ENCODE peak calls at places on chromosome 22, in seven cellular contexts. One of them, this sample, is unnamed. For H3K9me3, the result is how much of the 10 kb centered on the place peaks cover.

GRCh38 chr22:23113067-23113846 is 28.5 kb downstream of the RSPH14 start:
- DNase-seq in MM.1S: no peak
- DNase-seq in neural progenitor cell: no peak
- DNase-seq in PC-3: no peak
- DNase-seq in esophagus squamous epithelium: no peak
- DNase-seq in mesenchymal stem cell: peak
- DNase-seq in OCI-LY7: peak
- DNase-seq in this sample: peak

GRCh38 chr22:31486951-31487350 is 2.7 kb downstream of the EIF4ENIF1 start:
- DNase-seq in mesenchymal stem cell: no peak
- DNase-seq in OCI-LY7: no peak
- DNase-seq in PC-3: no peak
- DNase-seq in MM.1S: no peak
- DNase-seq in esophagus squamous epithelium: no peak
- DNase-seq in neural progenitor cell: no peak
- DNase-seq in this sample: no peak

GRCh38 chr22:18028817-18029527 is 4.6 kb upstream of the MICAL3 start:
- DNase-seq in PC-3: peak
- DNase-seq in MM.1S: peak
- DNase-seq in neural progenitor cell: no peak
- DNase-seq in mesenchymal stem cell: no peak
- DNase-seq in OCI-LY7: peak
- DNase-seq in esophagus squamous epithelium: no peak
- DNase-seq in this sample: no peak

GRCh38 chr22:19277785-19278184 is 13.7 kb downstream of the CLTCL1 start:
- DNase-seq in esophagus squamous epithelium: no peak
- DNase-seq in PC-3: no peak
- DNase-seq in mesenchymal stem cell: no peak
- DNase-seq in OCI-LY7: no peak
- DNase-seq in MM.1S: no peak
- DNase-seq in neural progenitor cell: no peak
- DNase-seq in this sample: no peak

GRCh38 chr22:40385041-40385782 is 14.8 kb downstream of the SGSM3 start:
- DNase-seq in esophagus squamous epithelium: no peak
- DNase-seq in mesenchymal stem cell: no peak
- DNase-seq in OCI-LY7: peak
- DNase-seq in PC-3: no peak
- DNase-seq in neural progenitor cell: no peak
- DNase-seq in MM.1S: peak
- DNase-seq in this sample: no peak

GRCh38 chr22:24406322-24407277 is 20.8 kb upstream of the ADORA2A start:
- DNase-seq in PC-3: no peak
- DNase-seq in mesenchymal stem cell: no peak
- DNase-seq in MM.1S: no peak
- DNase-seq in neural progenitor cell: no peak
- DNase-seq in OCI-LY7: no peak
- DNase-seq in esophagus squamous epithelium: no peak
- DNase-seq in this sample: no peak

GRCh38 chr22:32206774-32207758 is 2.2 kb upstream of the RFPL2 start:
- DNase-seq in neural progenitor cell: peak
- DNase-seq in esophagus squamous epithelium: no peak
- DNase-seq in PC-3: peak
- DNase-seq in MM.1S: peak
- DNase-seq in OCI-LY7: peak
- DNase-seq in mesenchymal stem cell: peak
- DNase-seq in this sample: peak

GRCh38 chr22:32044913-32045312 is 1.9 kb downstream of the SLC5A1 start:
- DNase-seq in MM.1S: no peak
- DNase-seq in neural progenitor cell: no peak
- DNase-seq in PC-3: peak
- DNase-seq in esophagus squamous epithelium: no peak
- DNase-seq in mesenchymal stem cell: no peak
- DNase-seq in OCI-LY7: no peak
- DNase-seq in this sample: no peak

GRCh38 chr22:39463931-39464390 is 7.1 kb downstream of the MGAT3 start:
- DNase-seq in MM.1S: no peak
- DNase-seq in esophagus squamous epithelium: no peak
- DNase-seq in OCI-LY7: no peak
- DNase-seq in mesenchymal stem cell: no peak
- DNase-seq in neural progenitor cell: no peak
- DNase-seq in PC-3: no peak
- DNase-seq in this sample: no peak

GRCh38 chr22:16776088-16776487 is 49.1 kb downstream of the XKR3 start:
- DNase-seq in OCI-LY7: no peak
- DNase-seq in MM.1S: no peak
- DNase-seq in esophagus squamous epithelium: no peak
- DNase-seq in PC-3: no peak
- DNase-seq in mesenchymal stem cell: no peak
- DNase-seq in neural progenitor cell: no peak
- DNase-seq in this sample: no peak

GRCh38 chr22:43182726-43183125 is 4.2 kb downstream of the TTLL12 start:
- DNase-seq in mesenchymal stem cell: no peak
- DNase-seq in neural progenitor cell: no peak
- DNase-seq in esophagus squamous epithelium: no peak
- DNase-seq in MM.1S: no peak
- DNase-seq in OCI-LY7: no peak
- DNase-seq in PC-3: no peak
- DNase-seq in this sample: no peak

GRCh38 chr22:24506802-24507438 is 11.8 kb downstream of the UPB1 start:
- DNase-seq in neural progenitor cell: no peak
- DNase-seq in OCI-LY7: peak
- DNase-seq in PC-3: peak
- DNase-seq in MM.1S: no peak
- DNase-seq in mesenchymal stem cell: peak
- DNase-seq in esophagus squamous epithelium: no peak
- DNase-seq in this sample: peak

DNA sequence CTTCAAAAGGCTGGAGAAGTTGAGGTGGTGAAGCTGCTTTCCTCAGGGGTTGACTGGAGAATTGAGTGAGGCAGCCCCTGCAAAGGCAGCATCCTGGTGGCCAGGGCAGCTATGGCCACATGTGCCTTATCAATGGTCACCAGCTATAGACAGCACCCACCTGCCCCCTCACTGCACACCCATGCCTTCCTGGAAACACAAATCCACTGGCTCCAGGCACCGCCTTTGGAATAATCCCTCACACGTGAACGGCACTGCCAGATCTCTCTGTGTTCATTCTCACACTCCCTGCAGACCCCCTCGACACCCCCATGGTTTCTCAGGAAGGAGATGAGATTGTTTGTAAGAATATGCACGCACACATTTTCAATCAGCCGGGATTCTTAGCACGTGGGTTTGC is 1297.8 kb downstream of the TBC1D22A start:
- DNase-seq in MM.1S: no peak
- DNase-seq in PC-3: no peak
- DNase-seq in mesenchymal stem cell: no peak
- DNase-seq in neural progenitor cell: no peak
- DNase-seq in OCI-LY7: no peak
- DNase-seq in esophagus squamous epithelium: no peak
- DNase-seq in this sample: no peak
- H3K27ac ChIP-seq in MM.1S: no peak
- H3K27ac ChIP-seq in PC-3: no peak
- H3K27ac ChIP-seq in mesenchymal stem cell: no peak
- H3K27ac ChIP-seq in neural progenitor cell: no peak
- H3K27ac ChIP-seq in OCI-LY7: no peak
- H3K27ac ChIP-seq in esophagus squamous epithelium: no peak
- H3K27ac ChIP-seq in this sample: no peak

DNA sequence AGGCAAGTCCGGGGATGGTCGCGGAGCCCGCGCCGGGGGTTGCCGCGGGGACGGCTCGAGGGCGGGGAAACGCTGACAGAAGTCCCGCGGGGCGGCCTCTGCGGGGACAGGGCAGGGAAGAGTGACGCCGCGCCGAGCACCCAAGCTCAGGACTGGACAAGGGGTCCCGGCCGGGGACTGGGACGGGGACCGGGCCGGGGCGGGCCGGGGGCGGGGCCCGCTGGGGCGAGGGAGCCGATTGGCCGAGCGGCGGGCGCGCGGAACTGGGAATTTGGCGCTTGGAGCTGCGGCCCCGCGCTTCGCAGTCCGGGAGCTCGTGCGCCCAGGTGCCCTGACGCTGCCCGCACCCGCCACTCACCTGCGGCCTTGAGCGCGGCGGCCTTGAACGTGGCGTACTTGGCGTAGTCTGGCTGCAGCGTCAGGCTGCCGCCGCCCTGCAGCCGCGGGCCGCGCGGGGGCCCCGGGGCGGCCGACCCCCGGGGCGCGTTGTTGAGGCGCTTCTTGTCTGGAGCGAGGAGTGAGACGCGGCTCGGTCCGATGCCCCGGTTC is 4.8 kb downstream of the SHISA8 start:
- DNase-seq in mesenchymal stem cell: no peak
- DNase-seq in neural progenitor cell: peak
- DNase-seq in MM.1S: no peak
- DNase-seq in esophagus squamous epithelium: no peak
- DNase-seq in PC-3: no peak
- DNase-seq in OCI-LY7: no peak
- DNase-seq in this sample: no peak
- H3K4me3 ChIP-seq in mesenchymal stem cell: peak
- H3K4me3 ChIP-seq in neural progenitor cell: peak
- H3K4me3 ChIP-seq in MM.1S: no peak
- H3K4me3 ChIP-seq in esophagus squamous epithelium: peak
- H3K4me3 ChIP-seq in PC-3: peak
- H3K4me3 ChIP-seq in OCI-LY7: no peak
- H3K4me3 ChIP-seq in this sample: no peak

GRCh38 chr22:20464096-20464614 is 26.5 kb upstream of the SCARF2 start:
- DNase-seq in OCI-LY7: peak
- DNase-seq in mesenchymal stem cell: no peak
- DNase-seq in esophagus squamous epithelium: no peak
- DNase-seq in MM.1S: peak
- DNase-seq in neural progenitor cell: no peak
- DNase-seq in PC-3: no peak
- DNase-seq in this sample: no peak

GRCh38 chr22:20469110-20469855 is 26.3 kb downstream of the KLHL22 start:
- DNase-seq in neural progenitor cell: no peak
- DNase-seq in mesenchymal stem cell: no peak
- DNase-seq in esophagus squamous epithelium: no peak
- DNase-seq in PC-3: no peak
- DNase-seq in OCI-LY7: no peak
- DNase-seq in MM.1S: peak
- DNase-seq in this sample: no peak

GRCh38 chr22:20465759-20466077 is 28.1 kb upstream of the SCARF2 start:
- DNase-seq in OCI-LY7: no peak
- DNase-seq in esophagus squamous epithelium: no peak
- DNase-seq in neural progenitor cell: no peak
- DNase-seq in mesenchymal stem cell: no peak
- DNase-seq in PC-3: no peak
- DNase-seq in MM.1S: peak
- DNase-seq in this sample: no peak

GRCh38 chr22:20464912-20465758 is 27.5 kb upstream of the SCARF2 start:
- DNase-seq in neural progenitor cell: no peak
- DNase-seq in PC-3: no peak
- DNase-seq in esophagus squamous epithelium: no peak
- DNase-seq in OCI-LY7: no peak
- DNase-seq in mesenchymal stem cell: no peak
- DNase-seq in MM.1S: no peak
- DNase-seq in this sample: no peak

DNA sequence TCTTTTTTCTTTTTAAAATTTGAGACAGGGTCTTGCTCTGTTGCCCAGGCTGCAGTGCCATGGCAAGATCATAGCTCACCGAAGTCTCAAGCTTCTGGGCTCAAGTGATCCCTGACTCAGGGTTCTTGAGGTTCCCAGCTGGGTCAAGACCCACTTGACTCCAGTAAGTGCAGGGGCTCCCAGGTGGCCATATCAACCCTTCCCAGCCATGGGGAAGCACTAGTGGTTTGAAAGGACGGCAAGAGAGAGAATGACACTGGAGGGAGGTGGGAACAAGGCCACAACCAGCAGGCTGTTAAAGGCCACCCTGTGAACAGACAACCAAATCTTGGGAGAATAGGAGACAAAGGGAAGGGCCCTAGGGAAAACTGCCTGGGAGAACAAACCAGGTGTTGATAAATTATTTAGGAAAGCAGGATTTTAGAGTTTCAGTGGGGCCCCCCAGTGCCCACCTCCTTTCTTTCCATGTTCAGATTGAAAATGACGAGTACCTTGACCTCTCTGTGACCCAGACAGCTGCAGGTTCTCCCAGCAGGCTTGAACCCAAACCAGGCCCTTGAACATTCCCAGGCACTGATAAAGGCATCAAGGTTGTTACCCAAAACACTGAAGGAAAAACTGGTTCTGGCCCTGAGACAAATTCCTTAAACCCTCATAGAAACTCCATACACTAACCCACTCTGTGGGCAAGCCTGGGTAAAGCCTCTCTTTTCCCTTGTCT is 28.8 kb downstream of the KLHL22 start:
- DNase-seq in PC-3: no peak
- DNase-seq in neural progenitor cell: no peak
- DNase-seq in mesenchymal stem cell: no peak
- DNase-seq in OCI-LY7: no peak
- DNase-seq in esophagus squamous epithelium: no peak
- DNase-seq in MM.1S: no peak
- DNase-seq in this sample: no peak
- H3K9me3 ChIP-seq in PC-3: under half
- H3K9me3 ChIP-seq in neural progenitor cell: under half
- H3K9me3 ChIP-seq in mesenchymal stem cell: under half
- H3K9me3 ChIP-seq in OCI-LY7: under half
- H3K9me3 ChIP-seq in esophagus squamous epithelium: under half
- H3K9me3 ChIP-seq in MM.1S: under half
- H3K9me3 ChIP-seq in this sample: under half

GRCh38 chr22:30296324-30296723 is 7.0 kb upstream of the CASTOR1 start:
- DNase-seq in OCI-LY7: no peak
- DNase-seq in neural progenitor cell: no peak
- DNase-seq in PC-3: no peak
- DNase-seq in esophagus squamous epithelium: no peak
- DNase-seq in MM.1S: no peak
- DNase-seq in mesenchymal stem cell: no peak
- DNase-seq in this sample: no peak

GRCh38 chr22:30294066-30294465 is 4.8 kb upstream of the CASTOR1 start:
- DNase-seq in PC-3: no peak
- DNase-seq in mesenchymal stem cell: no peak
- DNase-seq in OCI-LY7: no peak
- DNase-seq in neural progenitor cell: no peak
- DNase-seq in MM.1S: no peak
- DNase-seq in esophagus squamous epithelium: no peak
- DNase-seq in this sample: no peak

GRCh38 chr22:30294830-30295229 is 5.5 kb upstream of the CASTOR1 start:
- DNase-seq in PC-3: no peak
- DNase-seq in neural progenitor cell: no peak
- DNase-seq in mesenchymal stem cell: no peak
- DNase-seq in esophagus squamous epithelium: no peak
- DNase-seq in MM.1S: no peak
- DNase-seq in OCI-LY7: no peak
- DNase-seq in this sample: no peak

GRCh38 chr22:30296851-30297250 is 7.5 kb upstream of the CASTOR1 start:
- DNase-seq in esophagus squamous epithelium: no peak
- DNase-seq in OCI-LY7: no peak
- DNase-seq in mesenchymal stem cell: no peak
- DNase-seq in neural progenitor cell: no peak
- DNase-seq in MM.1S: no peak
- DNase-seq in PC-3: no peak
- DNase-seq in this sample: no peak

DNA sequence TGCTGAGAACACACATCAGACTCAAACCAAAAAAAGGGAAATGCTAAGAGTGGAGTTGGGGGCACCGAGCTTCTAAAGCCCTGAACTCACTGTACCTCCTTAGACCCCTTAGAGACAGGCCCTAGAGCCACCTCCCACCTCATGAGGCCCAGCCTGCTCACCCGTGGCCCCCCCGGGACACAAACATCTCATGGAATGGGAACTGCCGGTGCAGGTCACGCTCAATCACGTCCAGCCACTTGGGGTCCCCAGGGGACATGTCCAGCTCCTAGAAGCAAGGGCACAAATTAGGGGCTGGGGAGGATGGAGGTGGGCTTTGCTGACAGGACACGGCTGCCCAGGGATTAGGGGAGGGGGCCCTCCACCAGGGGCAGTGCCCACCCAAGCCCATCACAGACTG is 6.3 kb upstream of the CASTOR1 start:
- DNase-seq in neural progenitor cell: no peak
- DNase-seq in MM.1S: no peak
- DNase-seq in OCI-LY7: no peak
- DNase-seq in mesenchymal stem cell: no peak
- DNase-seq in esophagus squamous epithelium: no peak
- DNase-seq in PC-3: no peak
- DNase-seq in this sample: no peak
- H3K27ac ChIP-seq in neural progenitor cell: no peak
- H3K27ac ChIP-seq in MM.1S: no peak
- H3K27ac ChIP-seq in OCI-LY7: no peak
- H3K27ac ChIP-seq in mesenchymal stem cell: no peak
- H3K27ac ChIP-seq in esophagus squamous epithelium: peak
- H3K27ac ChIP-seq in PC-3: no peak
- H3K27ac ChIP-seq in this sample: no peak